ENCODE peak calls at places on chromosomes 2 and 18, in six cellular contexts. F is effector memory CD4-positive, alpha-beta T cell; T is kidney; Q is choroid plexus epithelial cell; H is bronchial epithelial cell; R is fibroblast of pulmonary artery. Z is an unnamed sample.

GRCh38 chr2:209511637-209512036 is 87.8 kb downstream of the MAP2 start:
- DNase-seq in F (no peak), Q (no peak), T (no peak), H (peak; percentile 68), R (no peak), Z (no peak)

GRCh38 chr18:63534615-63535014 is 7.6 kb upstream of the SERPINB12 start:
- DNase-seq in H (no peak), Q (no peak), F (no peak), T (no peak), R (no peak), Z (no peak)

GRCh38 chr18:13493725-13494124 is 232.6 kb downstream of the FAM210A start:
- DNase-seq in T (no peak), R (no peak), Q (no peak), F (no peak), H (no peak), Z (no peak)

GRCh38 chr2:190447766-190448165 is 39.6 kb downstream of the MFSD6 start:
- DNase-seq in H (no peak), Q (no peak), F (no peak), T (no peak), R (no peak), Z (no peak)

GRCh38 chr2:108297436-108298141 is 8.9 kb downstream of the SULT1C2 start:
- DNase-seq in Q (peak; percentile 89), H (peak; percentile 72), T (no peak), F (no peak), R (peak; percentile 13), Z (no peak)

GRCh38 chr2:26979761-26980160 is 9.3 kb downstream of the MAPRE3 start:
- DNase-seq in F (no peak), H (no peak), T (no peak), R (peak; percentile 78), Q (peak; percentile 68), Z (no peak)

GRCh38 chr2:148875387-148876051 is 492 bp downstream of the KIF5C start:
- DNase-seq in Q (no peak), T (no peak), R (no peak), H (no peak), F (no peak), Z (peak; percentile 24)

GRCh38 chr2:46798041-46798440 is 117.6 kb downstream of the MCFD2 start:
- DNase-seq in T (no peak), H (no peak), F (no peak), R (no peak), Q (no peak), Z (no peak)

GRCh38 chr2:193966590-193966989 is 1690.4 kb upstream of the SLC39A10 start:
- DNase-seq in R (peak; percentile 87), Q (peak; percentile 93), F (no peak), H (peak; percentile 78), T (no peak), Z (no peak)

GRCh38 chr2:239318091-239318725 is 82.6 kb downstream of the HDAC4 start:
- DNase-seq in F (no peak), T (no peak), R (no peak), H (no peak), Q (no peak), Z (no peak)

GRCh38 chr2:218648473-218649100 is 10.8 kb downstream of the ZNF142 start:
- DNase-seq in H (peak; percentile 65), Q (peak; percentile 86), F (no peak), T (no peak), R (peak; percentile 82), Z (peak; percentile 39)

GRCh38 chr2:232053777-232054176 is 92.3 kb downstream of the DIS3L2 start:
- DNase-seq in Q (no peak), H (no peak), F (no peak), T (no peak), R (no peak), Z (no peak)

GRCh38 chr2:107772380-107772779 is 54.3 kb upstream of the RGPD4 start:
- DNase-seq in T (no peak), F (no peak), R (no peak), Q (no peak), H (peak; percentile 49), Z (no peak)

GRCh38 chr2:231182500-231182899 is 15.9 kb upstream of the ARMC9 start:
- DNase-seq in T (no peak), F (no peak), R (no peak), Q (no peak), H (no peak), Z (no peak)

GRCh38 chr2:37984176-37984575 is 59.1 kb downstream of the RMDN2 start:
- DNase-seq in H (no peak), F (no peak), Q (no peak), T (no peak), R (no peak), Z (no peak)

GRCh38 chr18:8876887-8877286 is 171.5 kb downstream of the MTCL1 start:
- DNase-seq in F (no peak), H (peak; percentile 72), T (no peak), Q (no peak), R (no peak), Z (no peak)

GRCh38 chr2:232120911-232121310 is 159.4 kb downstream of the DIS3L2 start:
- DNase-seq in H (no peak), R (no peak), T (no peak), Q (no peak), F (no peak), Z (no peak)

GRCh38 chr2:209209943-209210342 is 213.9 kb upstream of the MAP2 start:
- DNase-seq in T (no peak), Q (no peak), F (no peak), R (no peak), H (no peak), Z (no peak)

GRCh38 chr18:2139676-2140075 is 431.6 kb downstream of the METTL4 start:
- DNase-seq in F (no peak), Q (peak; percentile 57), H (peak; percentile 92), T (no peak), R (peak; percentile 69), Z (no peak)

GRCh38 chr2:232869138-232870001 is 694 bp upstream of the SNORC start:
- DNase-seq in H (no peak), F (no peak), Q (no peak), T (no peak), R (no peak), Z (no peak)

GRCh38 chr2:238883315-238884004 is 35.6 kb downstream of the TWIST2 start:
- DNase-seq in F (no peak), R (peak; percentile 14), T (no peak), Q (peak; percentile 37), H (no peak), Z (no peak)

GRCh38 chr2:8522682-8523081 is 159.2 kb upstream of the ID2 start:
- DNase-seq in T (no peak), F (no peak), Q (no peak), H (no peak), R (no peak), Z (peak; percentile 48)

GRCh38 chr2:189512879-189513278 is 67.7 kb downstream of the SLC40A1 start:
- DNase-seq in F (no peak), T (no peak), R (no peak), H (no peak), Q (peak; percentile 16), Z (no peak)

GRCh38 chr2:23146011-23146410 is 239.0 kb upstream of the KLHL29 start:
- DNase-seq in R (no peak), Q (no peak), F (no peak), T (no peak), H (no peak), Z (no peak)

GRCh38 chr2:113965644-113966043 is 75.8 kb downstream of the ACTR3 start:
- DNase-seq in R (peak; percentile 53), F (no peak), T (no peak), H (peak; percentile 62), Q (peak; percentile 68), Z (no peak)

GRCh38 chr18:56490942-56491341 is 147.4 kb downstream of the TXNL1 start:
- DNase-seq in Q (no peak), R (no peak), T (no peak), H (no peak), F (no peak), Z (no peak)

DNA sequence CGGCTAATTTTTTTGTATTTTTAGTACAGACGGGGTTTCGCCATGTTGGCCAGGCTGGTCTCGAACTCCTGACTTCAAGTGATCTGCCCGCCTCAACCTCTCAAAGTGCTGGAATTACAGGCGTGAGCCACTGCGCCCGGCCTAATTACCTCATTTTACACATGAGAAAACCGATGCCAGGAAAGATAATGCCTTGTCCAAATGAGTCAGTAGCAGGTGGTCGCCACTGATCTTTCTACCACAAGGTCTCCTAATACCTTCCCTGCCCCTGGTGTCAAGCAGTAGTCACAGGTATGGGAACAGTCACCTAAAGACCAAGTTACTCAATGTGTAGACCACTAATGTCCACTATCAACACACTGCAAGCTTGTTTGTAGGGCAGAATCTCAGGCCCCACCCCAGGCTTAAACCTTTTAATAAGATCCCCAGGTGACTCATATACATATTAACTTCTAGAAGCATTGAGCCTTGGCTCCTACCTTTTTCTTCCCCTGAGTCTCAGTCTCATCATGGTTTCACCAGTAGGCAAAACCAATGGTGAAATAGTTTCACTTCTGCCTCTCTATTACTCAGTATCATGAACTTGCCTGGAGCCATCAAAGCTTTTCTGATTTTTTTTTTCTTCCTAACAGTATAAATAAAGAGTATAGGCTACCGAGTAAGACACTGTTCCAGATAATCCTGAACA is 6.9 kb upstream of the EPB41L5 start:
- DNase-seq in F (no peak), T (no peak), R (no peak), Q (no peak), H (peak; percentile 44), Z (peak; percentile 37)
- H3K4me3 ChIP-seq in F (no peak overlapping the region), T (no peak overlapping the region), R (no peak overlapping the region), Q (no peak overlapping the region), H (no peak overlapping the region), Z (no peak overlapping the region)

GRCh38 chr2:73111300-73112025 is 1.3 kb downstream of the RAB11FIP5 start:
- DNase-seq in T (peak; percentile 83), H (peak; percentile 60), Q (peak; percentile 42), F (no peak), R (no peak), Z (no peak)
- H3K4me3 ChIP-seq in T (peak overlapping the region; percentile 64), H (peak overlapping the region; percentile 68), Q (peak overlapping the region; percentile 77), F (peak overlapping the region; percentile 60), R (peak overlapping the region; percentile 60), Z (no peak overlapping the region)

GRCh38 chr18:25467226-25468065 is 115.5 kb upstream of the ZNF521 start:
- DNase-seq in Q (no peak), H (no peak), T (no peak), F (no peak), R (no peak), Z (no peak)

GRCh38 chr18:25459814-25460213 is 107.8 kb upstream of the ZNF521 start:
- DNase-seq in R (no peak), F (no peak), T (no peak), Q (no peak), H (no peak), Z (no peak)

GRCh38 chr18:25463726-25464125 is 111.8 kb upstream of the ZNF521 start:
- DNase-seq in Q (no peak), T (no peak), H (no peak), F (no peak), R (no peak), Z (no peak)

GRCh38 chr18:25465152-25465790 is 113.3 kb upstream of the ZNF521 start:
- DNase-seq in H (no peak), Q (no peak), F (no peak), T (no peak), R (no peak), Z (no peak)

GRCh38 chr18:25464211-25464610 is 112.2 kb upstream of the ZNF521 start:
- DNase-seq in Q (peak; percentile 61), T (no peak), H (no peak), R (peak; percentile 3), F (no peak), Z (no peak)
- H3K4me3 ChIP-seq in Q (no peak overlapping the region), T (no peak overlapping the region), H (no peak overlapping the region), R (no peak overlapping the region), F (no peak overlapping the region), Z (no peak overlapping the region)

GRCh38 chr2:74498500-74499268 is 719 bp downstream of the LBX2 start:
- DNase-seq in T (peak; percentile 70), Q (no peak), F (no peak), H (peak; percentile 55), R (peak; percentile 23), Z (no peak)
- H3K4me3 ChIP-seq in T (peak overlapping the region; percentile 6), Q (peak overlapping the region; percentile 35), F (peak overlapping the region; percentile 66), H (peak overlapping the region; percentile 33), R (peak overlapping the region; percentile 40), Z (peak overlapping the region; percentile 46)

Z was measured in GM06990.